ENCODE peak calls at places on chromosomes 16 and 17, in ten cellular contexts. H, Y, Z, R, F, I, D, W, G and P are unnamed samples.

GRCh38 chr17:4386406-4386805 is 19.9 kb upstream of the UBE2G1 start:
- DNase-seq in G (no peak), D (no peak), Y (no peak), Z (no peak), H (no peak), R (peak), I (no peak), W (no peak), F (no peak), P (no peak)

GRCh38 chr17:69810326-69811035 is 264.5 kb upstream of the KCNJ16 start:
- DNase-seq in Y (no peak), D (no peak), Z (no peak), R (no peak), G (no peak), W (no peak), F (no peak), H (no peak), I (no peak), P (no peak)

GRCh38 chr17:17183744-17184143 is 22.4 kb downstream of the PLD6 start:
- DNase-seq in W (no peak), D (no peak), Z (no peak), G (no peak), Y (no peak), F (no peak), R (no peak), H (no peak), I (no peak), P (no peak)

GRCh38 chr16:4101421-4102275 is 14.6 kb downstream of the ADCY9 start:
- DNase-seq in R (no peak), F (no peak), Z (no peak), G (no peak), W (no peak), Y (no peak), H (no peak), D (no peak), I (no peak), P (no peak)

GRCh38 chr17:50310455-50311111 is 35.3 kb upstream of the XYLT2 start:
- DNase-seq in H (no peak), W (no peak), F (no peak), G (no peak), Y (no peak), D (no peak), R (no peak), Z (no peak), I (no peak), P (no peak)

GRCh38 chr16:4244254-4244812 is 2.5 kb upstream of the SRL start:
- DNase-seq in H (no peak), I (no peak), Y (no peak), W (no peak), Z (no peak), F (peak), D (peak), R (no peak), G (no peak), P (no peak)

GRCh38 chr17:7579001-7579838 is at the start of gene CD68:
- DNase-seq in Z (peak), G (peak), D (no peak), W (peak), Y (peak), F (no peak), R (peak), I (peak), H (no peak), P (peak)

GRCh38 chr17:38455288-38455915 is 27.1 kb downstream of the ARHGAP23 start:
- DNase-seq in G (no peak), Z (no peak), Y (no peak), W (no peak), I (no peak), D (no peak), F (no peak), H (no peak), R (no peak), P (peak)

GRCh38 chr17:14060706-14061105 is 8.6 kb upstream of the COX10 start:
- DNase-seq in R (no peak), F (no peak), G (no peak), H (no peak), D (no peak), W (no peak), Z (no peak), Y (no peak), I (no peak), P (no peak)

GRCh38 chr16:77227745-77228144 is 28.5 kb downstream of the SYCE1L start:
- DNase-seq in W (no peak), Z (no peak), D (no peak), R (no peak), I (no peak), F (no peak), G (no peak), Y (no peak), H (no peak), P (no peak)

GRCh38 chr16:89720520-89720858 is 209 bp downstream of the VPS9D1 start:
- DNase-seq in Z (no peak), W (peak), R (no peak), F (peak), H (no peak), Y (no peak), G (no peak), D (no peak), I (peak), P (peak)

GRCh38 chr16:70685938-70686375 is at the start of gene MTSS2:
- DNase-seq in H (peak), F (peak), G (peak), Y (no peak), I (no peak), D (peak), W (peak), R (peak), Z (no peak), P (peak)

GRCh38 chr17:45980855-45981254 is 18.2 kb upstream of the STH start:
- DNase-seq in H (no peak), Z (no peak), W (no peak), F (no peak), Y (no peak), I (no peak), R (no peak), D (no peak), G (no peak), P (no peak)

GRCh38 chr16:70448075-70448474 is 6.3 kb upstream of the FCSK start:
- DNase-seq in W (no peak), R (no peak), G (no peak), F (no peak), Z (no peak), Y (no peak), I (no peak), H (no peak), D (no peak), P (no peak)

GRCh38 chr17:7426203-7426863 is 917 bp downstream of the SPEM2 start:
- DNase-seq in W (no peak), G (no peak), R (no peak), H (no peak), D (no peak), F (no peak), Y (no peak), Z (no peak), I (no peak), P (no peak)

GRCh38 chr16:11101695-11102522 is 154.1 kb downstream of the SOCS1 start:
- DNase-seq in F (no peak), R (peak), D (no peak), Y (no peak), H (no peak), G (no peak), W (no peak), I (no peak), Z (no peak), P (peak)

GRCh38 chr16:20898938-20899502 is 1.1 kb downstream of the DCUN1D3 start:
- DNase-seq in H (no peak), F (no peak), D (no peak), I (no peak), R (peak), G (no peak), Z (no peak), W (no peak), Y (no peak), P (peak)

GRCh38 chr17:21374455-21375161 is 1.5 kb upstream of the KCNJ12 start:
- DNase-seq in G (no peak), R (no peak), D (no peak), Y (no peak), H (no peak), F (no peak), W (no peak), Z (no peak), I (no peak), P (peak)

GRCh38 chr17:2828396-2829038 is 32.3 kb downstream of the RAP1GAP2 start:
- DNase-seq in I (peak), D (peak), R (peak), G (peak), W (peak), F (peak), Z (peak), Y (no peak), H (peak), P (peak)

GRCh38 chr16:4653981-4654380 is 29.4 kb downstream of the MGRN1 start:
- DNase-seq in I (no peak), W (no peak), Y (no peak), F (no peak), D (no peak), Z (no peak), R (peak), G (no peak), H (no peak), P (no peak)

GRCh38 chr17:7367083-7367482 is 12.1 kb downstream of the TMEM95 start:
- DNase-seq in F (no peak), I (no peak), H (no peak), Z (no peak), R (no peak), Y (no peak), W (no peak), D (no peak), G (no peak), P (no peak)

GRCh38 chr17:15921640-15922039 is 23.3 kb upstream of the ADORA2B start:
- DNase-seq in W (no peak), D (no peak), Y (no peak), H (no peak), G (no peak), R (no peak), F (no peak), I (no peak), Z (no peak), P (no peak)

GRCh38 chr16:80231888-80232287 is 308.9 kb upstream of the DYNLRB2 start:
- DNase-seq in Z (no peak), R (peak), H (no peak), W (peak), Y (no peak), D (no peak), F (no peak), G (no peak), I (no peak), P (no peak)